ENCODE peak calls at places on chromosomes 1 and 21, in six cellular contexts. V is A673, L is foreskin fibroblast, P is esophagus squamous epithelium, Q is cardiac fibroblast, H is hepatocyte. O is an unnamed sample.
A peak's percentile ranks its signal among the peaks of the same experiment; 100 is the strongest.

GRCh38 chr1:63777286-63777685 is 3.5 kb downstream of the ROR1 start:
- DNase-seq in V (no peak), L (no peak), P (no peak), Q (no peak), H (no peak), O (no peak)

GRCh38 chr1:8856689-8857412 is 21.6 kb downstream of the ENO1 start:
- DNase-seq in V (no peak), L (no peak), P (no peak), Q (no peak), H (no peak), O (no peak)

GRCh38 chr1:237470712-237471310 is 419.9 kb downstream of the ZP4 start:
- DNase-seq in V (peak; percentile 61), L (no peak), P (no peak), Q (peak; percentile 2), H (no peak), O (no peak)

GRCh38 chr1:14974361-14974760 is 179.2 kb upstream of the TMEM51 start:
- DNase-seq in V (no peak), L (no peak), P (no peak), Q (no peak), H (no peak), O (no peak)

GRCh38 chr1:204885790-204886189 is 15.1 kb downstream of the NFASC start:
- DNase-seq in V (peak; percentile 12), L (no peak), P (no peak), Q (peak; percentile 62), H (no peak), O (no peak)

GRCh38 chr1:115412286-115412685 is 74.2 kb upstream of the NGF start:
- DNase-seq in V (no peak), L (no peak), P (no peak), Q (no peak), H (no peak), O (no peak)

GRCh38 chr21:41964171-41964570 is 10.4 kb upstream of the C2CD2 start:
- DNase-seq in V (no peak), L (no peak), P (no peak), Q (no peak), H (no peak), O (no peak)

GRCh38 chr1:93114403-93114802 is 35.3 kb downstream of the MTF2 start:
- DNase-seq in V (no peak), L (no peak), P (no peak), Q (no peak), H (no peak), O (no peak)

GRCh38 chr1:73556270-73556669 is 641.7 kb downstream of the LRRIQ3 start:
- DNase-seq in V (no peak), L (no peak), P (no peak), Q (no peak), H (no peak), O (no peak)

GRCh38 chr1:34753163-34753562 is 1.7 kb upstream of the GJB5 start:
- DNase-seq in V (no peak), L (no peak), P (no peak), Q (no peak), H (no peak), O (no peak)

GRCh38 chr1:30783244-30783915 is 25.8 kb upstream of the LAPTM5 start:
- DNase-seq in V (no peak), L (no peak), P (no peak), Q (no peak), H (no peak), O (no peak)

GRCh38 chr1:154752273-154753030 is 117.6 kb downstream of the KCNN3 start:
- DNase-seq in V (peak; percentile 15), L (no peak), P (no peak), Q (no peak), H (no peak), O (no peak)
- TF ChIP-seq CTCF in V (no peak), L (no peak), P (no peak), Q (no peak), H (no peak), O (no peak)

GRCh38 chr1:39046811-39047210 is 20.7 kb downstream of the NDUFS5 start:
- DNase-seq in V (no peak), L (no peak), P (no peak), Q (peak; percentile 36), H (no peak), O (no peak)
- H3K4me3 ChIP-seq in V (no peak overlapping the region), L (no peak overlapping the region), P (no peak overlapping the region), Q (no peak overlapping the region), H (no peak overlapping the region), O (no peak overlapping the region)

GRCh38 chr1:165129568-165130164 is 226.8 kb downstream of the LMX1A start:
- DNase-seq in V (peak; percentile 81), L (peak; percentile 5), P (no peak), Q (peak; percentile 44), H (peak; percentile 88), O (peak; percentile 9)
- TF ChIP-seq CTCF in V (peak; percentile 91), L (peak; percentile 53), P (peak; percentile 69), Q (peak; percentile 33), H (peak; percentile 72), O (peak; percentile 50)

GRCh38 chr1:9996624-9997582 is at the start of gene RBP7:
- DNase-seq in V (no peak), L (no peak), P (no peak), Q (no peak), H (peak; percentile 26), O (no peak)
- H3K4me3 ChIP-seq in V (peak within 1 kb of the TSS; percentile 39), L (peak within 1 kb of the TSS; percentile 29), P (peak within 1 kb of the TSS; percentile 60), Q (peak within 1 kb of the TSS; percentile 30), H (peak within 1 kb of the TSS; percentile 24), O (peak within 1 kb of the TSS; percentile 21)

GRCh38 chr1:159821171-159821867 is 5.4 kb upstream of the SLAMF8 start:
- DNase-seq in V (no peak), L (no peak), P (no peak), Q (peak; percentile 66), H (no peak), O (no peak)
- TF ChIP-seq CTCF in V (no peak), L (no peak), P (no peak), Q (peak; percentile 92), H (no peak), O (no peak)

GRCh38 chr1:229608590-229608989 is 17.3 kb downstream of the TAF5L start:
- DNase-seq in V (no peak), L (no peak), P (no peak), Q (no peak), H (no peak), O (no peak)
- H3K4me3 ChIP-seq in V (no peak overlapping the region), L (no peak overlapping the region), P (no peak overlapping the region), Q (no peak overlapping the region), H (no peak overlapping the region), O (no peak overlapping the region)